ENCODE peak calls at places on chromosome 9, in nine cellular contexts. One of them, this sample, is unnamed.

GRCh38 chr9:91033802-91034201 is 232.2 kb downstream of the SYK start:
- DNase-seq in Right ventricle myocardium superior: no peak
- DNase-seq in GM12865: peak
- DNase-seq in H9: peak
- DNase-seq in NCI-H2029: no peak
- DNase-seq in HTR-8/SVneo: no peak
- DNase-seq in MV-4-11: no peak
- DNase-seq in SW 1271: no peak
- DNase-seq in EL: peak
- DNase-seq in this sample: peak

GRCh38 chr9:8329561-8330283 is 530.1 kb upstream of the DMAC1 start:
- DNase-seq in MV-4-11: no peak
- DNase-seq in EL: no peak
- DNase-seq in Right ventricle myocardium superior: no peak
- DNase-seq in GM12865: no peak
- DNase-seq in SW 1271: no peak
- DNase-seq in H9: peak
- DNase-seq in NCI-H2029: peak
- DNase-seq in HTR-8/SVneo: no peak
- DNase-seq in this sample: no peak

GRCh38 chr9:96186601-96187011 is 115.4 kb downstream of the HSD17B3 start:
- DNase-seq in NCI-H2029: no peak
- DNase-seq in HTR-8/SVneo: no peak
- DNase-seq in MV-4-11: no peak
- DNase-seq in H9: peak
- DNase-seq in GM12865: no peak
- DNase-seq in SW 1271: no peak
- DNase-seq in Right ventricle myocardium superior: no peak
- DNase-seq in EL: peak
- DNase-seq in this sample: no peak

GRCh38 chr9:20722221-20722620 is 38.2 kb downstream of the FOCAD start:
- DNase-seq in EL: no peak
- DNase-seq in H9: no peak
- DNase-seq in NCI-H2029: no peak
- DNase-seq in SW 1271: no peak
- DNase-seq in MV-4-11: peak
- DNase-seq in GM12865: no peak
- DNase-seq in HTR-8/SVneo: no peak
- DNase-seq in Right ventricle myocardium superior: no peak
- DNase-seq in this sample: no peak

GRCh38 chr9:6667633-6668280 is 22.2 kb upstream of the GLDC start:
- DNase-seq in SW 1271: no peak
- DNase-seq in NCI-H2029: no peak
- DNase-seq in HTR-8/SVneo: peak
- DNase-seq in GM12865: peak
- DNase-seq in MV-4-11: peak
- DNase-seq in EL: peak
- DNase-seq in Right ventricle myocardium superior: no peak
- DNase-seq in H9: no peak
- DNase-seq in this sample: peak

GRCh38 chr9:76082062-76082461 is 191.6 kb downstream of the PCSK5 start:
- DNase-seq in GM12865: no peak
- DNase-seq in H9: no peak
- DNase-seq in MV-4-11: no peak
- DNase-seq in NCI-H2029: no peak
- DNase-seq in Right ventricle myocardium superior: no peak
- DNase-seq in SW 1271: no peak
- DNase-seq in HTR-8/SVneo: no peak
- DNase-seq in EL: no peak
- DNase-seq in this sample: no peak

GRCh38 chr9:5099466-5099865 is 86.0 kb downstream of the INSL6 start:
- DNase-seq in MV-4-11: no peak
- DNase-seq in NCI-H2029: no peak
- DNase-seq in SW 1271: no peak
- DNase-seq in GM12865: no peak
- DNase-seq in H9: no peak
- DNase-seq in HTR-8/SVneo: no peak
- DNase-seq in Right ventricle myocardium superior: no peak
- DNase-seq in EL: no peak
- DNase-seq in this sample: no peak

GRCh38 chr9:84385357-84386040 is 44.9 kb upstream of the SLC28A3 start:
- DNase-seq in H9: no peak
- DNase-seq in MV-4-11: no peak
- DNase-seq in GM12865: no peak
- DNase-seq in NCI-H2029: no peak
- DNase-seq in Right ventricle myocardium superior: no peak
- DNase-seq in EL: no peak
- DNase-seq in HTR-8/SVneo: no peak
- DNase-seq in SW 1271: no peak
- DNase-seq in this sample: no peak

GRCh38 chr9:135156525-135157510 is 69.3 kb downstream of the OLFM1 start:
- DNase-seq in SW 1271: no peak
- DNase-seq in Right ventricle myocardium superior: peak
- DNase-seq in GM12865: peak
- DNase-seq in MV-4-11: peak
- DNase-seq in EL: peak
- DNase-seq in H9: peak
- DNase-seq in NCI-H2029: no peak
- DNase-seq in HTR-8/SVneo: peak
- DNase-seq in this sample: peak

GRCh38 chr9:272251-273213 is 57.9 kb downstream of the DOCK8 start:
- DNase-seq in GM12865: peak
- DNase-seq in Right ventricle myocardium superior: no peak
- DNase-seq in SW 1271: no peak
- DNase-seq in NCI-H2029: no peak
- DNase-seq in HTR-8/SVneo: no peak
- DNase-seq in MV-4-11: peak
- DNase-seq in EL: no peak
- DNase-seq in H9: no peak
- DNase-seq in this sample: peak

GRCh38 chr9:97786341-97786740 is 66.7 kb upstream of the FOXE1 start:
- DNase-seq in NCI-H2029: no peak
- DNase-seq in SW 1271: no peak
- DNase-seq in EL: peak
- DNase-seq in H9: no peak
- DNase-seq in HTR-8/SVneo: no peak
- DNase-seq in GM12865: no peak
- DNase-seq in Right ventricle myocardium superior: no peak
- DNase-seq in MV-4-11: no peak
- DNase-seq in this sample: no peak

GRCh38 chr9:134159566-134160245 is 4.7 kb downstream of the RNU6ATAC start:
- DNase-seq in H9: no peak
- DNase-seq in SW 1271: no peak
- DNase-seq in HTR-8/SVneo: no peak
- DNase-seq in EL: no peak
- DNase-seq in GM12865: no peak
- DNase-seq in NCI-H2029: no peak
- DNase-seq in Right ventricle myocardium superior: no peak
- DNase-seq in MV-4-11: no peak
- DNase-seq in this sample: no peak

GRCh38 chr9:135490980-135491444 is 9.5 kb upstream of the MRPS2 start:
- DNase-seq in SW 1271: no peak
- DNase-seq in H9: no peak
- DNase-seq in HTR-8/SVneo: no peak
- DNase-seq in GM12865: no peak
- DNase-seq in EL: no peak
- DNase-seq in Right ventricle myocardium superior: no peak
- DNase-seq in MV-4-11: no peak
- DNase-seq in NCI-H2029: no peak
- DNase-seq in this sample: no peak

GRCh38 chr9:121439016-121439415 is 60.6 kb downstream of the GGTA1 start:
- DNase-seq in EL: no peak
- DNase-seq in MV-4-11: no peak
- DNase-seq in GM12865: no peak
- DNase-seq in SW 1271: no peak
- DNase-seq in H9: no peak
- DNase-seq in Right ventricle myocardium superior: no peak
- DNase-seq in HTR-8/SVneo: no peak
- DNase-seq in NCI-H2029: no peak
- DNase-seq in this sample: no peak

GRCh38 chr9:119148855-119149254 is 220.4 kb downstream of the BRINP1 start:
- DNase-seq in Right ventricle myocardium superior: no peak
- DNase-seq in HTR-8/SVneo: no peak
- DNase-seq in GM12865: no peak
- DNase-seq in SW 1271: no peak
- DNase-seq in H9: no peak
- DNase-seq in EL: no peak
- DNase-seq in MV-4-11: no peak
- DNase-seq in NCI-H2029: no peak
- DNase-seq in this sample: no peak

GRCh38 chr9:37955781-37956422 is 52.0 kb upstream of the SLC25A51 start:
- DNase-seq in HTR-8/SVneo: no peak
- DNase-seq in GM12865: no peak
- DNase-seq in H9: no peak
- DNase-seq in NCI-H2029: no peak
- DNase-seq in MV-4-11: no peak
- DNase-seq in EL: no peak
- DNase-seq in SW 1271: no peak
- DNase-seq in Right ventricle myocardium superior: no peak
- DNase-seq in this sample: no peak

GRCh38 chr9:115524467-115525059 is 406.6 kb upstream of the TNC start:
- DNase-seq in MV-4-11: peak
- DNase-seq in HTR-8/SVneo: peak
- DNase-seq in Right ventricle myocardium superior: no peak
- DNase-seq in GM12865: peak
- DNase-seq in EL: peak
- DNase-seq in NCI-H2029: peak
- DNase-seq in SW 1271: no peak
- DNase-seq in H9: no peak
- DNase-seq in this sample: peak

GRCh38 chr9:13688990-13689600 is 409.6 kb upstream of the MPDZ start:
- DNase-seq in Right ventricle myocardium superior: no peak
- DNase-seq in SW 1271: no peak
- DNase-seq in GM12865: no peak
- DNase-seq in HTR-8/SVneo: no peak
- DNase-seq in MV-4-11: no peak
- DNase-seq in H9: no peak
- DNase-seq in NCI-H2029: no peak
- DNase-seq in EL: peak
- DNase-seq in this sample: no peak

GRCh38 chr9:120324996-120325642 is 254.8 kb downstream of the CDK5RAP2 start:
- DNase-seq in NCI-H2029: peak
- DNase-seq in EL: no peak
- DNase-seq in Right ventricle myocardium superior: no peak
- DNase-seq in HTR-8/SVneo: no peak
- DNase-seq in SW 1271: no peak
- DNase-seq in GM12865: peak
- DNase-seq in MV-4-11: peak
- DNase-seq in H9: peak
- DNase-seq in this sample: peak

GRCh38 chr9:134474058-134474370 is 147.8 kb downstream of the RXRA start:
- DNase-seq in Right ventricle myocardium superior: peak
- DNase-seq in GM12865: no peak
- DNase-seq in H9: no peak
- DNase-seq in NCI-H2029: no peak
- DNase-seq in SW 1271: no peak
- DNase-seq in MV-4-11: no peak
- DNase-seq in HTR-8/SVneo: no peak
- DNase-seq in EL: peak
- DNase-seq in this sample: no peak

GRCh38 chr9:124530216-124530615 is 23.0 kb upstream of the NR5A1 start:
- DNase-seq in Right ventricle myocardium superior: no peak
- DNase-seq in SW 1271: no peak
- DNase-seq in HTR-8/SVneo: no peak
- DNase-seq in MV-4-11: no peak
- DNase-seq in GM12865: no peak
- DNase-seq in NCI-H2029: no peak
- DNase-seq in H9: no peak
- DNase-seq in EL: no peak
- DNase-seq in this sample: no peak

GRCh38 chr9:93324191-93324834 is 127.2 kb upstream of the FAM120A start:
- DNase-seq in NCI-H2029: no peak
- DNase-seq in MV-4-11: peak
- DNase-seq in H9: peak
- DNase-seq in HTR-8/SVneo: no peak
- DNase-seq in GM12865: no peak
- DNase-seq in Right ventricle myocardium superior: no peak
- DNase-seq in SW 1271: no peak
- DNase-seq in EL: no peak
- DNase-seq in this sample: peak

GRCh38 chr9:122394265-122395242 is 23.7 kb downstream of the PTGS1 start:
- DNase-seq in SW 1271: no peak
- DNase-seq in GM12865: no peak
- DNase-seq in HTR-8/SVneo: no peak
- DNase-seq in MV-4-11: no peak
- DNase-seq in EL: peak
- DNase-seq in NCI-H2029: no peak
- DNase-seq in H9: no peak
- DNase-seq in Right ventricle myocardium superior: peak
- DNase-seq in this sample: no peak

GRCh38 chr9:83041771-83042170 is 21.2 kb downstream of the RASEF start:
- DNase-seq in GM12865: no peak
- DNase-seq in Right ventricle myocardium superior: no peak
- DNase-seq in EL: peak
- DNase-seq in H9: no peak
- DNase-seq in SW 1271: no peak
- DNase-seq in HTR-8/SVneo: no peak
- DNase-seq in MV-4-11: no peak
- DNase-seq in NCI-H2029: no peak
- DNase-seq in this sample: peak

GRCh38 chr9:22452415-22453010 is 5.9 kb downstream of the DMRTA1 start:
- DNase-seq in GM12865: peak
- DNase-seq in NCI-H2029: no peak
- DNase-seq in Right ventricle myocardium superior: peak
- DNase-seq in SW 1271: no peak
- DNase-seq in MV-4-11: peak
- DNase-seq in HTR-8/SVneo: peak
- DNase-seq in H9: no peak
- DNase-seq in EL: peak
- DNase-seq in this sample: peak

GRCh38 chr9:86788456-86788855 is 158.8 kb downstream of the GAS1 start:
- DNase-seq in HTR-8/SVneo: no peak
- DNase-seq in H9: no peak
- DNase-seq in Right ventricle myocardium superior: no peak
- DNase-seq in GM12865: no peak
- DNase-seq in SW 1271: no peak
- DNase-seq in EL: peak
- DNase-seq in NCI-H2029: no peak
- DNase-seq in MV-4-11: no peak
- DNase-seq in this sample: no peak

GRCh38 chr9:120909904-120910303 is 16.7 kb downstream of the TRAF1 start:
- DNase-seq in H9: no peak
- DNase-seq in GM12865: no peak
- DNase-seq in Right ventricle myocardium superior: no peak
- DNase-seq in MV-4-11: peak
- DNase-seq in EL: no peak
- DNase-seq in HTR-8/SVneo: no peak
- DNase-seq in NCI-H2029: no peak
- DNase-seq in SW 1271: no peak
- DNase-seq in this sample: no peak

GRCh38 chr9:81032030-81032572 is 657.2 kb downstream of the TLE1 start:
- DNase-seq in MV-4-11: peak
- DNase-seq in SW 1271: no peak
- DNase-seq in HTR-8/SVneo: peak
- DNase-seq in Right ventricle myocardium superior: no peak
- DNase-seq in GM12865: peak
- DNase-seq in EL: peak
- DNase-seq in NCI-H2029: no peak
- DNase-seq in H9: no peak
- DNase-seq in this sample: no peak